ENCODE peak calls at places on chromosomes 5 and 9, in eight cellular contexts. One of them, this sample, is unnamed. For H3K9me3, the result is how much of the 10 kb centered on the place peaks cover.

GRCh38 chr5:134053840-134054338 is 49.1 kb upstream of the VDAC1 start:
- DNase-seq in psoas muscle: no peak
- DNase-seq in body of pancreas: no peak
- DNase-seq in tibial nerve: no peak
- DNase-seq in cardiac muscle cell: peak
- DNase-seq in mammary epithelial cell: peak
- DNase-seq in stomach: no peak
- DNase-seq in A549: no peak
- DNase-seq in this sample: no peak

GRCh38 chr9:71719585-71719984 is 48.7 kb downstream of the CEMIP2 start:
- DNase-seq in tibial nerve: no peak
- DNase-seq in mammary epithelial cell: peak
- DNase-seq in stomach: no peak
- DNase-seq in A549: no peak
- DNase-seq in psoas muscle: no peak
- DNase-seq in body of pancreas: no peak
- DNase-seq in cardiac muscle cell: peak
- DNase-seq in this sample: no peak

GRCh38 chr9:132630116-132630515 is 39.7 kb downstream of the DDX31 start:
- DNase-seq in psoas muscle: no peak
- DNase-seq in mammary epithelial cell: no peak
- DNase-seq in tibial nerve: no peak
- DNase-seq in body of pancreas: no peak
- DNase-seq in A549: no peak
- DNase-seq in stomach: no peak
- DNase-seq in cardiac muscle cell: no peak
- DNase-seq in this sample: no peak

GRCh38 chr9:91163441-91163772 is 198.3 kb downstream of the AUH start:
- DNase-seq in body of pancreas: no peak
- DNase-seq in stomach: no peak
- DNase-seq in cardiac muscle cell: no peak
- DNase-seq in A549: no peak
- DNase-seq in mammary epithelial cell: no peak
- DNase-seq in psoas muscle: no peak
- DNase-seq in tibial nerve: no peak
- DNase-seq in this sample: no peak

GRCh38 chr5:156475831-156476551 is 149.0 kb downstream of the SGCD start:
- DNase-seq in A549: peak
- DNase-seq in mammary epithelial cell: peak
- DNase-seq in stomach: no peak
- DNase-seq in body of pancreas: no peak
- DNase-seq in psoas muscle: peak
- DNase-seq in tibial nerve: no peak
- DNase-seq in cardiac muscle cell: peak
- DNase-seq in this sample: no peak

GRCh38 chr5:110784901-110785300 is 46.1 kb downstream of the SLC25A46 start:
- DNase-seq in psoas muscle: no peak
- DNase-seq in cardiac muscle cell: no peak
- DNase-seq in body of pancreas: no peak
- DNase-seq in mammary epithelial cell: no peak
- DNase-seq in stomach: no peak
- DNase-seq in A549: no peak
- DNase-seq in tibial nerve: no peak
- DNase-seq in this sample: no peak

GRCh38 chr9:32487981-32488380 is 38.0 kb downstream of the RIGI start:
- DNase-seq in stomach: no peak
- DNase-seq in body of pancreas: no peak
- DNase-seq in A549: no peak
- DNase-seq in tibial nerve: no peak
- DNase-seq in psoas muscle: no peak
- DNase-seq in cardiac muscle cell: peak
- DNase-seq in mammary epithelial cell: no peak
- DNase-seq in this sample: no peak

GRCh38 chr9:87464110-87464991 is 33.3 kb upstream of the DAPK1 start:
- DNase-seq in tibial nerve: no peak
- DNase-seq in cardiac muscle cell: peak
- DNase-seq in mammary epithelial cell: peak
- DNase-seq in body of pancreas: no peak
- DNase-seq in stomach: no peak
- DNase-seq in A549: no peak
- DNase-seq in psoas muscle: no peak
- DNase-seq in this sample: no peak

GRCh38 chr5:100623719-100624118 is 88.5 kb downstream of the FAM174A start:
- DNase-seq in psoas muscle: no peak
- DNase-seq in A549: no peak
- DNase-seq in stomach: no peak
- DNase-seq in body of pancreas: no peak
- DNase-seq in cardiac muscle cell: peak
- DNase-seq in tibial nerve: no peak
- DNase-seq in mammary epithelial cell: peak
- DNase-seq in this sample: no peak

GRCh38 chr5:68071731-68072130 is 143.8 kb upstream of the PIK3R1 start:
- DNase-seq in mammary epithelial cell: no peak
- DNase-seq in stomach: no peak
- DNase-seq in body of pancreas: no peak
- DNase-seq in psoas muscle: no peak
- DNase-seq in A549: no peak
- DNase-seq in cardiac muscle cell: peak
- DNase-seq in tibial nerve: no peak
- DNase-seq in this sample: no peak

GRCh38 chr9:4070266-4070665 is 229.6 kb downstream of the GLIS3 start:
- DNase-seq in stomach: no peak
- DNase-seq in A549: no peak
- DNase-seq in psoas muscle: no peak
- DNase-seq in tibial nerve: no peak
- DNase-seq in body of pancreas: no peak
- DNase-seq in cardiac muscle cell: no peak
- DNase-seq in mammary epithelial cell: no peak
- DNase-seq in this sample: no peak

GRCh38 chr5:139592289-139592688 is 31.1 kb downstream of the UBE2D2 start:
- DNase-seq in psoas muscle: no peak
- DNase-seq in A549: no peak
- DNase-seq in cardiac muscle cell: no peak
- DNase-seq in stomach: no peak
- DNase-seq in mammary epithelial cell: no peak
- DNase-seq in body of pancreas: no peak
- DNase-seq in tibial nerve: no peak
- DNase-seq in this sample: no peak

GRCh38 chr5:39015743-39016586 is 58.2 kb downstream of the RICTOR start:
- DNase-seq in body of pancreas: no peak
- DNase-seq in tibial nerve: no peak
- DNase-seq in cardiac muscle cell: peak
- DNase-seq in mammary epithelial cell: peak
- DNase-seq in A549: no peak
- DNase-seq in stomach: no peak
- DNase-seq in psoas muscle: no peak
- DNase-seq in this sample: no peak

GRCh38 chr5:14114615-14115251 is 28.4 kb upstream of the TRIO start:
- DNase-seq in body of pancreas: no peak
- DNase-seq in A549: no peak
- DNase-seq in cardiac muscle cell: no peak
- DNase-seq in mammary epithelial cell: no peak
- DNase-seq in psoas muscle: no peak
- DNase-seq in tibial nerve: no peak
- DNase-seq in stomach: no peak
- DNase-seq in this sample: no peak

GRCh38 chr9:16986441-16987387 is 116.2 kb upstream of the BNC2 start:
- DNase-seq in psoas muscle: no peak
- DNase-seq in stomach: no peak
- DNase-seq in mammary epithelial cell: peak
- DNase-seq in tibial nerve: no peak
- DNase-seq in body of pancreas: no peak
- DNase-seq in A549: no peak
- DNase-seq in cardiac muscle cell: peak
- DNase-seq in this sample: no peak

GRCh38 chr5:138109463-138110265 is 25.8 kb downstream of the WNT8A start:
- DNase-seq in body of pancreas: no peak
- DNase-seq in psoas muscle: no peak
- DNase-seq in tibial nerve: no peak
- DNase-seq in A549: no peak
- DNase-seq in cardiac muscle cell: no peak
- DNase-seq in mammary epithelial cell: peak
- DNase-seq in stomach: no peak
- DNase-seq in this sample: no peak

GRCh38 chr5:130624805-130625204 is 540.3 kb downstream of the HINT1 start:
- DNase-seq in cardiac muscle cell: no peak
- DNase-seq in tibial nerve: no peak
- DNase-seq in A549: no peak
- DNase-seq in mammary epithelial cell: peak
- DNase-seq in psoas muscle: no peak
- DNase-seq in body of pancreas: no peak
- DNase-seq in stomach: no peak
- DNase-seq in this sample: no peak

DNA sequence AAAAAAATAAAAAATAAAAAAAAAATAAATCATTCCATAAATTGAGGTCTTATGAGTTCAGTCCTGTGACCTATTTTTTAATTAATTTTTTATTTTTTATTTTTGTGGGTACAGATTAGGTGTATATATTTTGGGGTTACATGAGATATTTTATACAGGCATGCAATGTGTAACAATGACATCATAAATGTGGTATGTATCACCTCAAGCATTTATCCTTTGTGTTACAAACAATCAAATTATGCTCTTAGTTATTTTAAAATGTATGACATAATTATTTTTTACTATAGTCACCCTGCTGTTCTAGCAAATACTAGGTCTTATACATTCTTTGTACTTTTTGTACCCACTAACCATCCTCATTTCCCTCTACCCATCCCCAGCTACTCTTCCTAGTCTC is 537.9 kb downstream of the HINT1 start:
- DNase-seq in body of pancreas: no peak
- DNase-seq in A549: no peak
- DNase-seq in tibial nerve: no peak
- DNase-seq in mammary epithelial cell: no peak
- DNase-seq in psoas muscle: no peak
- DNase-seq in stomach: no peak
- DNase-seq in cardiac muscle cell: no peak
- DNase-seq in this sample: no peak
- H3K9me3 ChIP-seq in body of pancreas: under half
- H3K9me3 ChIP-seq in A549: under half
- H3K9me3 ChIP-seq in tibial nerve: under half
- H3K9me3 ChIP-seq in mammary epithelial cell: under half
- H3K9me3 ChIP-seq in psoas muscle: under half
- H3K9me3 ChIP-seq in stomach: under half
- H3K9me3 ChIP-seq in cardiac muscle cell: under half
- H3K9me3 ChIP-seq in this sample: under half

GRCh38 chr5:169157064-169157463 is 143.9 kb downstream of the SLIT3 start:
- DNase-seq in tibial nerve: no peak
- DNase-seq in psoas muscle: no peak
- DNase-seq in stomach: no peak
- DNase-seq in cardiac muscle cell: no peak
- DNase-seq in mammary epithelial cell: peak
- DNase-seq in A549: no peak
- DNase-seq in body of pancreas: no peak
- DNase-seq in this sample: no peak

GRCh38 chr5:169162407-169162806 is 138.5 kb downstream of the SLIT3 start:
- DNase-seq in body of pancreas: no peak
- DNase-seq in tibial nerve: no peak
- DNase-seq in cardiac muscle cell: peak
- DNase-seq in A549: no peak
- DNase-seq in psoas muscle: no peak
- DNase-seq in stomach: no peak
- DNase-seq in mammary epithelial cell: peak
- DNase-seq in this sample: no peak

GRCh38 chr5:169161022-169161680 is 139.8 kb downstream of the SLIT3 start:
- DNase-seq in body of pancreas: peak
- DNase-seq in A549: peak
- DNase-seq in psoas muscle: no peak
- DNase-seq in tibial nerve: peak
- DNase-seq in cardiac muscle cell: peak
- DNase-seq in mammary epithelial cell: peak
- DNase-seq in stomach: no peak
- DNase-seq in this sample: no peak

GRCh38 chr5:169158764-169159163 is 142.2 kb downstream of the SLIT3 start:
- DNase-seq in mammary epithelial cell: no peak
- DNase-seq in stomach: no peak
- DNase-seq in body of pancreas: no peak
- DNase-seq in A549: no peak
- DNase-seq in tibial nerve: no peak
- DNase-seq in psoas muscle: no peak
- DNase-seq in cardiac muscle cell: no peak
- DNase-seq in this sample: no peak

DNA sequence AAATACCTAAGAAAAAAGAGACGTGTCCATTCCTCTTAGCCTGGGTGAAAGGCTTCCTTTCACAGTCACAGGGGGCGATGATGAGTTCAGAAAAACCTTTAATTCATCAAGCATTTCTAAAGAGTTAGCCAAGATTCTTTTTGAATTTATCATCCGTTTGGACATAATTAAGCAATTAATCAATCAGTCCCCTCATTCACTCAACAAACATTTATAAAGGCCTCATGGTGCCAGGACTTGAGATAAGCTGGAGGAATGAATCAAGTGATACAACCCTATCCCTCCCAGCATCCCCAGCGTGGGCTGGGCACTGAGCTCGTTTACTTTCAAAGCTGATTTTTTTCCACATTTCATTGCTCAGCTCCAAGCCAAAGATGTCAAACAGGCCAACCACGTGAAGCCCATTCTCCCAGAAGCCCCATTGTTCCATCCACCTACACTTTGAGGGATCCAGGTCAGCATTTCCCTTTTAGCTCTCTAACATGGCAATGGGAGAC is 140.5 kb downstream of the SLIT3 start:
- DNase-seq in mammary epithelial cell: peak
- DNase-seq in stomach: no peak
- DNase-seq in A549: no peak
- DNase-seq in tibial nerve: no peak
- DNase-seq in psoas muscle: no peak
- DNase-seq in cardiac muscle cell: peak
- DNase-seq in body of pancreas: peak
- DNase-seq in this sample: no peak
- TF ChIP-seq CTCF in mammary epithelial cell: peak
- TF ChIP-seq CTCF in stomach: no peak
- TF ChIP-seq CTCF in A549: peak
- TF ChIP-seq CTCF in tibial nerve: no peak
- TF ChIP-seq CTCF in psoas muscle: no peak
- TF ChIP-seq CTCF in cardiac muscle cell: peak
- TF ChIP-seq CTCF in body of pancreas: no peak
- TF ChIP-seq CTCF in this sample: peak

GRCh38 chr9:103377667-103378066 is 382.5 kb downstream of the CYLC2 start:
- DNase-seq in mammary epithelial cell: no peak
- DNase-seq in stomach: no peak
- DNase-seq in A549: no peak
- DNase-seq in tibial nerve: no peak
- DNase-seq in psoas muscle: no peak
- DNase-seq in body of pancreas: no peak
- DNase-seq in cardiac muscle cell: no peak
- DNase-seq in this sample: no peak
- H3K9me3 ChIP-seq in mammary epithelial cell: under half
- H3K9me3 ChIP-seq in stomach: under half
- H3K9me3 ChIP-seq in A549: under half
- H3K9me3 ChIP-seq in tibial nerve: under half
- H3K9me3 ChIP-seq in psoas muscle: under half
- H3K9me3 ChIP-seq in body of pancreas: under half
- H3K9me3 ChIP-seq in cardiac muscle cell: under half
- H3K9me3 ChIP-seq in this sample: under half

DNA sequence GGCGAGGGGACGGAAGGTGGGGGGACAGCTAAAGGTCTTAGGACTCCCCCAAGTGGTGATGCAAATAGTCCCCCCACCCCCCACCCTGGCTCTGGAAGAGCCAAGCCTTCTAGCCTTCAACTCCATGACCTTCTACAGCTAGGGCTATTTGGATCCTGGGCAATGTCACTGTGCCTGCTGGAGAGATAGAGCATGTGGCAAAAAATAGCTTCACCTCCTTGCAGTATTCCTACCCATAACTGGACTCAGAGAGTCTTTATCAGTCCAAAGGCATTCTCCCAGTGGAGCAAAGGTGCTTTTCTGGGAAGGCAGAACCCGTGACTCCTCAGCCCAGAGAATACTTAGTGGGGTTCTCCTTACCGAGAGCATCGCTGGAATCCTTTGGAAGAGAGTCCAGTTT is 48.9 kb upstream of the PPARGC1B start:
- DNase-seq in tibial nerve: no peak
- DNase-seq in mammary epithelial cell: no peak
- DNase-seq in A549: no peak
- DNase-seq in body of pancreas: no peak
- DNase-seq in psoas muscle: no peak
- DNase-seq in stomach: no peak
- DNase-seq in cardiac muscle cell: no peak
- DNase-seq in this sample: no peak
- TF ChIP-seq CTCF in tibial nerve: no peak
- TF ChIP-seq CTCF in mammary epithelial cell: no peak
- TF ChIP-seq CTCF in A549: no peak
- TF ChIP-seq CTCF in body of pancreas: no peak
- TF ChIP-seq CTCF in psoas muscle: no peak
- TF ChIP-seq CTCF in stomach: no peak
- TF ChIP-seq CTCF in cardiac muscle cell: no peak
- TF ChIP-seq CTCF in this sample: no peak

This sample was measured in RWPE2.